ENCODE peak calls at places on chromosomes 3 and 15, in six cellular contexts. One of them, this sample, is unnamed.
A peak's percentile ranks its signal among the peaks of the same experiment; 100 is the strongest.

GRCh38 chr3:143037867-143038266 is 36.5 kb downstream of the U2SURP start:
- DNase-seq in HCT116: no peak
- DNase-seq in Panc1: no peak
- DNase-seq in cardiac fibroblast: no peak
- DNase-seq in heart left ventricle: no peak
- DNase-seq in breast epithelium: no peak
- DNase-seq in this sample: no peak

GRCh38 chr15:85473455-85473854 is 93.1 kb downstream of the AKAP13 start:
- DNase-seq in HCT116: no peak
- DNase-seq in Panc1: no peak
- DNase-seq in cardiac fibroblast: peak; percentile 50
- DNase-seq in heart left ventricle: no peak
- DNase-seq in breast epithelium: no peak
- DNase-seq in this sample: peak; percentile 43

GRCh38 chr3:186361612-186362408 is at the start of gene DGKG:
- DNase-seq in HCT116: no peak
- DNase-seq in Panc1: no peak
- DNase-seq in cardiac fibroblast: peak; percentile 14
- DNase-seq in heart left ventricle: peak; percentile 76
- DNase-seq in breast epithelium: no peak
- DNase-seq in this sample: no peak

GRCh38 chr3:152269423-152270144 is 855 bp downstream of the MBNL1 start:
- DNase-seq in HCT116: no peak
- DNase-seq in Panc1: peak; percentile 46
- DNase-seq in cardiac fibroblast: peak; percentile 95
- DNase-seq in heart left ventricle: peak; percentile 55
- DNase-seq in breast epithelium: peak; percentile 65
- DNase-seq in this sample: peak; percentile 95

GRCh38 chr15:80850941-80851451 is 71.8 kb downstream of the CEMIP start:
- DNase-seq in HCT116: peak; percentile 53
- DNase-seq in Panc1: no peak
- DNase-seq in cardiac fibroblast: no peak
- DNase-seq in heart left ventricle: no peak
- DNase-seq in breast epithelium: no peak
- DNase-seq in this sample: no peak

GRCh38 chr15:32652178-32652577 is 10.7 kb downstream of the SCG5 start:
- DNase-seq in HCT116: no peak
- DNase-seq in Panc1: no peak
- DNase-seq in cardiac fibroblast: no peak
- DNase-seq in heart left ventricle: no peak
- DNase-seq in breast epithelium: no peak
- DNase-seq in this sample: no peak

GRCh38 chr3:189304465-189305341 is 132.9 kb downstream of the TPRG1 start:
- DNase-seq in HCT116: no peak
- DNase-seq in Panc1: peak; percentile 30
- DNase-seq in cardiac fibroblast: peak; percentile 16
- DNase-seq in heart left ventricle: no peak
- DNase-seq in breast epithelium: peak; percentile 75
- DNase-seq in this sample: peak; percentile 63

GRCh38 chr15:83848315-83849050 is 194.6 kb downstream of the ADAMTSL3 start:
- DNase-seq in HCT116: no peak
- DNase-seq in Panc1: no peak
- DNase-seq in cardiac fibroblast: peak; percentile 94
- DNase-seq in heart left ventricle: no peak
- DNase-seq in breast epithelium: no peak
- DNase-seq in this sample: peak; percentile 97

GRCh38 chr3:42694366-42694765 is 8.2 kb downstream of the HHATL start:
- DNase-seq in HCT116: no peak
- DNase-seq in Panc1: no peak
- DNase-seq in cardiac fibroblast: no peak
- DNase-seq in heart left ventricle: no peak
- DNase-seq in breast epithelium: no peak
- DNase-seq in this sample: no peak

GRCh38 chr3:17149744-17150143 is 265.0 kb downstream of the PLCL2 start:
- DNase-seq in HCT116: no peak
- DNase-seq in Panc1: no peak
- DNase-seq in cardiac fibroblast: no peak
- DNase-seq in heart left ventricle: no peak
- DNase-seq in breast epithelium: no peak
- DNase-seq in this sample: no peak

GRCh38 chr3:66253790-66254620 is 33.2 kb downstream of the SLC25A26 start:
- DNase-seq in HCT116: peak; percentile 32
- DNase-seq in Panc1: peak; percentile 33
- DNase-seq in cardiac fibroblast: peak; percentile 67
- DNase-seq in heart left ventricle: no peak
- DNase-seq in breast epithelium: no peak
- DNase-seq in this sample: peak; percentile 59

GRCh38 chr15:96333194-96334016 is 2.9 kb downstream of the NR2F2 start:
- DNase-seq in HCT116: no peak
- DNase-seq in Panc1: no peak
- DNase-seq in cardiac fibroblast: peak; percentile 63
- DNase-seq in heart left ventricle: no peak
- DNase-seq in breast epithelium: peak; percentile 21
- DNase-seq in this sample: peak; percentile 63

GRCh38 chr3:184791134-184791533 is 20.8 kb upstream of the VPS8 start:
- DNase-seq in HCT116: no peak
- DNase-seq in Panc1: no peak
- DNase-seq in cardiac fibroblast: no peak
- DNase-seq in heart left ventricle: no peak
- DNase-seq in breast epithelium: no peak
- DNase-seq in this sample: no peak

GRCh38 chr15:24146251-24146650 is 459.1 kb upstream of the NDN start:
- DNase-seq in HCT116: no peak
- DNase-seq in Panc1: no peak
- DNase-seq in cardiac fibroblast: no peak
- DNase-seq in heart left ventricle: no peak
- DNase-seq in breast epithelium: no peak
- DNase-seq in this sample: no peak

GRCh38 chr3:113783980-113784379 is 37.1 kb downstream of the ATP6V1A start:
- DNase-seq in HCT116: no peak
- DNase-seq in Panc1: no peak
- DNase-seq in cardiac fibroblast: peak; percentile 64
- DNase-seq in heart left ventricle: no peak
- DNase-seq in breast epithelium: no peak
- DNase-seq in this sample: peak; percentile 21

GRCh38 chr3:184773341-184774186 is 38.4 kb upstream of the VPS8 start:
- DNase-seq in HCT116: no peak
- DNase-seq in Panc1: no peak
- DNase-seq in cardiac fibroblast: no peak
- DNase-seq in heart left ventricle: peak; percentile 55
- DNase-seq in breast epithelium: no peak
- DNase-seq in this sample: peak; percentile 22

GRCh38 chr3:197015790-197016705 is 13.6 kb downstream of the MELTF start:
- DNase-seq in HCT116: no peak
- DNase-seq in Panc1: no peak
- DNase-seq in cardiac fibroblast: no peak
- DNase-seq in heart left ventricle: no peak
- DNase-seq in breast epithelium: no peak
- DNase-seq in this sample: no peak

GRCh38 chr3:175608351-175608750 is 749.2 kb downstream of the NAALADL2 start:
- DNase-seq in HCT116: no peak
- DNase-seq in Panc1: no peak
- DNase-seq in cardiac fibroblast: no peak
- DNase-seq in heart left ventricle: no peak
- DNase-seq in breast epithelium: no peak
- DNase-seq in this sample: no peak

GRCh38 chr15:95132774-95133173 is 901.4 kb downstream of the MCTP2 start:
- DNase-seq in HCT116: no peak
- DNase-seq in Panc1: no peak
- DNase-seq in cardiac fibroblast: peak; percentile 4
- DNase-seq in heart left ventricle: no peak
- DNase-seq in breast epithelium: no peak
- DNase-seq in this sample: peak; percentile 29

GRCh38 chr3:18363367-18363766 is 61.8 kb downstream of the SATB1 start:
- DNase-seq in HCT116: no peak
- DNase-seq in Panc1: no peak
- DNase-seq in cardiac fibroblast: no peak
- DNase-seq in heart left ventricle: no peak
- DNase-seq in breast epithelium: no peak
- DNase-seq in this sample: no peak

GRCh38 chr3:10759495-10759894 is 56.5 kb upstream of the SLC6A11 start:
- DNase-seq in HCT116: no peak
- DNase-seq in Panc1: no peak
- DNase-seq in cardiac fibroblast: no peak
- DNase-seq in heart left ventricle: no peak
- DNase-seq in breast epithelium: no peak
- DNase-seq in this sample: no peak

GRCh38 chr3:174767853-174768382 is 91.2 kb upstream of the NAALADL2 start:
- DNase-seq in HCT116: no peak
- DNase-seq in Panc1: no peak
- DNase-seq in cardiac fibroblast: peak; percentile 65
- DNase-seq in heart left ventricle: no peak
- DNase-seq in breast epithelium: no peak
- DNase-seq in this sample: peak; percentile 48

GRCh38 chr3:189701934-189702693 is 70.9 kb downstream of the TP63 start:
- DNase-seq in HCT116: no peak
- DNase-seq in Panc1: no peak
- DNase-seq in cardiac fibroblast: peak; percentile 36
- DNase-seq in heart left ventricle: no peak
- DNase-seq in breast epithelium: peak; percentile 23
- DNase-seq in this sample: no peak

GRCh38 chr3:14283092-14283820 is 104.6 kb downstream of the LSM3 start:
- DNase-seq in HCT116: no peak
- DNase-seq in Panc1: no peak
- DNase-seq in cardiac fibroblast: no peak
- DNase-seq in heart left ventricle: no peak
- DNase-seq in breast epithelium: no peak
- DNase-seq in this sample: no peak

GRCh38 chr15:93929375-93930094 is 301.8 kb upstream of the MCTP2 start:
- DNase-seq in HCT116: no peak
- DNase-seq in Panc1: no peak
- DNase-seq in cardiac fibroblast: peak; percentile 63
- DNase-seq in heart left ventricle: peak; percentile 77
- DNase-seq in breast epithelium: peak; percentile 19
- DNase-seq in this sample: peak; percentile 33

GRCh38 chr15:91202510-91202909 is 102.5 kb downstream of the SV2B start:
- DNase-seq in HCT116: no peak
- DNase-seq in Panc1: no peak
- DNase-seq in cardiac fibroblast: no peak
- DNase-seq in heart left ventricle: no peak
- DNase-seq in breast epithelium: no peak
- DNase-seq in this sample: no peak

GRCh38 chr15:82768414-82769081 is 37.3 kb downstream of the FSD2 start:
- DNase-seq in HCT116: no peak
- DNase-seq in Panc1: no peak
- DNase-seq in cardiac fibroblast: no peak
- DNase-seq in heart left ventricle: no peak
- DNase-seq in breast epithelium: no peak
- DNase-seq in this sample: peak; percentile 6

GRCh38 chr3:177622520-177622919 is 425.2 kb upstream of the TBL1XR1 start:
- DNase-seq in HCT116: no peak
- DNase-seq in Panc1: no peak
- DNase-seq in cardiac fibroblast: no peak
- DNase-seq in heart left ventricle: no peak
- DNase-seq in breast epithelium: no peak
- DNase-seq in this sample: no peak
- TF ChIP-seq CTCF in HCT116: no peak
- TF ChIP-seq CTCF in Panc1: peak; percentile 12
- TF ChIP-seq CTCF in cardiac fibroblast: no peak
- TF ChIP-seq CTCF in heart left ventricle: no peak
- TF ChIP-seq CTCF in breast epithelium: no peak
- TF ChIP-seq CTCF in this sample: no peak

DNA sequence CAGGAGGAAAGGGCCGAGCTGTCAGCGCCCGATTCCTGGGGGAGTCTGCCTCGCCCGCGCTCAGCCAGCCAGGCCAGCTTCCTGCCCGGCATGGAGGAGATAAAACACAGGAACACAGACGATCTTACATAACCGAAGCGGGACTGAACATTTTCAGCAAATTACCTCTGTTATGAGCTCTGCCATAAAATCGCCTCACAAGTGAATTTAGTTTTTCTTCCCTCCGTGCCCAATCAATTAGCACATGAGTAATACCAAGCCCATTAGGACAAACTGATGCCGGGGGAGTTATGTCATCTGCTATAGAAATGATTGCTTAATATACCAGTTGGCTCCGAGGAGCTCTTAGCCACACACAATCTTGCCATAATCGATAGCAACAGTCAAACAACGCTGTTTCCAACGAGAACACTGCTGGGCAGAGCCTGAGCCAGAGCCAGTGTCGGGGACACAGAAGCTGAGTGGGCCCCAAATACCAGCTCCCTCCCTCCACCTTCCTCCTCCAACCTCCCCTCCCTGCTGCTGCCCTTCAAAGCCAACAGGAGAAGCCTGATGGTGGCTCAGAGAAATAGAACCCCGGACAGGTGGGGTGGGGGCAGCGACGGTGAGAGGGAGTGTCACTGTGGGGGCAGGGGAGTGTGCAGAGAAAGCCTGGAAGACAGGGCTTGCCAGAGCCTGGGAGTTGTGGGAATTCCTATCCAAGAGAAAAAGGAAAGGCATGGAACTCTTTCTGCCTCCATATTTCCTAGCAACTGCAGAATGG is 279.4 kb upstream of the TLE3 start:
- DNase-seq in HCT116: no peak
- DNase-seq in Panc1: no peak
- DNase-seq in cardiac fibroblast: peak; percentile 71
- DNase-seq in heart left ventricle: peak; percentile 75
- DNase-seq in breast epithelium: peak; percentile 35
- DNase-seq in this sample: peak; percentile 45
- H3K4me3 ChIP-seq in HCT116: no peak overlapping the region
- H3K4me3 ChIP-seq in Panc1: no peak overlapping the region
- H3K4me3 ChIP-seq in cardiac fibroblast: peak overlapping the region; percentile 2
- H3K4me3 ChIP-seq in heart left ventricle: peak overlapping the region; percentile 24
- H3K4me3 ChIP-seq in breast epithelium: no peak overlapping the region
- H3K4me3 ChIP-seq in this sample: no peak overlapping the region

DNA sequence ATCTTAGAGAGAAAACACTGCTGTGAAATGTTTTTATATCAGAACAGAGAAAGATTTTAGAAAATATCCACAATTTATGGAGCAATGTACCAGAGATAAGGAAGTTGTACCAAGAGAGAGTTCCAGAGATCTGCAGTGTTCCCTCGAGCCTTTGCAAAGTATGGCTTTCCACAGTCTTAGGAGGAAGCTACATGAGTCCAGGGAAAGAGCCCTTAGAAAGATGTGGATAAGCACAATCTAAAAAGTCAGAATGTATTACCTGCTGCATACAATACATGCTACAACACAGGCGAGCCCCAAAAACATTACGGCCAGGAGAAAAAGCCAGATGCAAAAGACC is 56.4 kb downstream of the ZNF860 start:
- DNase-seq in HCT116: no peak
- DNase-seq in Panc1: no peak
- DNase-seq in cardiac fibroblast: no peak
- DNase-seq in heart left ventricle: no peak
- DNase-seq in breast epithelium: no peak
- DNase-seq in this sample: no peak
- TF ChIP-seq CTCF in HCT116: no peak
- TF ChIP-seq CTCF in Panc1: no peak
- TF ChIP-seq CTCF in cardiac fibroblast: no peak
- TF ChIP-seq CTCF in heart left ventricle: no peak
- TF ChIP-seq CTCF in breast epithelium: no peak
- TF ChIP-seq CTCF in this sample: no peak

DNA sequence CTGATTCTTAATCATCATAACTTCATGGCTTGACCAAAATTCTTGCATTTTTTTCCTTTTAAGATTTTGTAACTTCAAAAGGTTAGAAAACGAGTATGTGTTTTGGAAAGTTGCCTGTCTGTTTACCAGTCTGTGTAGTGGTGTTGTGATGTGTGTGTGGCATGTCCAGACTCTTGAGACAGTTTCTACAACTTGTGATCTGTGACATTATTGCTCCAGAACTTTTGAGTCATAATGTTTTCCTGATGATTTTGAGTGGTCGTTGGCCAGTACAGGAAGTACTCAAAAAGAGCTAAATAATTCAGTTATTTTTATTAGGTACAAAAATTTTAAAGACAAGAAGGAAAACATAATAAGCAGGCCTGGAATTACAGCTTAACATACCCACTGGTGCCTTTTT is 229.0 kb upstream of the C2CD4B start:
- DNase-seq in HCT116: no peak
- DNase-seq in Panc1: no peak
- DNase-seq in cardiac fibroblast: peak; percentile 17
- DNase-seq in heart left ventricle: no peak
- DNase-seq in breast epithelium: no peak
- DNase-seq in this sample: peak; percentile 62
- H3K4me3 ChIP-seq in HCT116: no peak overlapping the region
- H3K4me3 ChIP-seq in Panc1: no peak overlapping the region
- H3K4me3 ChIP-seq in cardiac fibroblast: no peak overlapping the region
- H3K4me3 ChIP-seq in heart left ventricle: no peak overlapping the region
- H3K4me3 ChIP-seq in breast epithelium: no peak overlapping the region
- H3K4me3 ChIP-seq in this sample: no peak overlapping the region

This sample was measured in fibroblast of villous mesenchyme.